ENCODE peak calls at places on chromosomes 5 and 9, in four cellular contexts. S is NCI-H82; C is stimulated activated naive CD8-positive, alpha-beta T cell treated with anti-CD3 and anti-CD28 coated beads, Interleukin-15, Interleukin-2, amounts not matched to agents 100 U/mL and 50 U/mL, for 24 hours; A is Kasumi-1. N is an unnamed sample.

GRCh38 chr9:129322641-129323375 is 144.7 kb upstream of the IER5L start:
- DNase-seq in A (no peak), S (no peak), C (no peak), N (no peak)

GRCh38 chr5:78766412-78766762 is 117.8 kb upstream of the LHFPL2 start:
- DNase-seq in C (no peak), A (no peak), S (no peak), N (no peak)

GRCh38 chr5:13745508-13745907 is 199.0 kb downstream of the DNAH5 start:
- DNase-seq in A (no peak), S (no peak), C (no peak), N (no peak)

GRCh38 chr9:135310134-135310533 is 169.4 kb upstream of the PPP1R26 start:
- DNase-seq in S (no peak), A (no peak), C (no peak), N (no peak)

GRCh38 chr5:17189381-17190036 is 27.9 kb upstream of the BASP1 start:
- DNase-seq in C (peak; percentile 77), S (peak; percentile 93), A (peak; percentile 87), N (peak; percentile 69)

GRCh38 chr5:142726188-142726731 is 40.4 kb upstream of the FGF1 start:
- DNase-seq in A (peak; percentile 37), C (no peak), S (no peak), N (peak; percentile 92)

GRCh38 chr5:117955831-117956230 is 1032.5 kb downstream of the DTWD2 start:
- DNase-seq in A (no peak), S (no peak), C (no peak), N (no peak)

GRCh38 chr9:129273941-129274709 is 96.1 kb upstream of the IER5L start:
- DNase-seq in A (no peak), S (no peak), C (no peak), N (peak; percentile 62)

N was measured in MV-4-11.